ENCODE peak calls at places on chromosome 11, in four cellular contexts. P, T, C and A are unnamed samples.

GRCh38 chr11:44381261-44381660 is 71.3 kb upstream of the ALX4 start:
- DNase-seq in P (no peak), T (no peak), C (no peak), A (no peak)

GRCh38 chr11:75276696-75277095 is 36.1 kb downstream of the TPBGL start:
- DNase-seq in P (no peak), T (no peak), C (no peak), A (no peak)

GRCh38 chr11:27233654-27234042 is 129.4 kb downstream of the CCDC34 start:
- DNase-seq in P (no peak), T (no peak), C (no peak), A (no peak)

GRCh38 chr11:13644997-13645667 is 23.3 kb upstream of the FAR1 start:
- DNase-seq in P (no peak), T (no peak), C (no peak), A (no peak)

GRCh38 chr11:86761978-86762377 is 38.4 kb upstream of the PRSS23 start:
- DNase-seq in P (no peak), T (no peak), C (no peak), A (no peak)

GRCh38 chr11:15673408-15673811 is 558.7 kb downstream of the INSC start:
- DNase-seq in P (no peak), T (no peak), C (no peak), A (peak)

GRCh38 chr11:114131366-114131963 is 72.0 kb downstream of the ZBTB16 start:
- DNase-seq in P (peak), T (no peak), C (no peak), A (no peak)

GRCh38 chr11:115184901-115185300 is 319.3 kb downstream of the CADM1 start:
- DNase-seq in P (no peak), T (no peak), C (no peak), A (no peak)

GRCh38 chr11:116162541-116163230 is 610.1 kb downstream of the BUD13 start:
- DNase-seq in P (no peak), T (peak), C (no peak), A (no peak)

GRCh38 chr11:86548278-86548917 is 124.0 kb downstream of the ME3 start:
- DNase-seq in P (no peak), T (no peak), C (no peak), A (no peak)

GRCh38 chr11:2382129-2382517 is 5.0 kb downstream of the CD81 start:
- DNase-seq in P (no peak), T (no peak), C (no peak), A (no peak)

GRCh38 chr11:128302425-128303186 is 284.8 kb downstream of the ETS1 start:
- DNase-seq in P (no peak), T (no peak), C (peak), A (no peak)

GRCh38 chr11:59918987-59919589 is 19.1 kb upstream of the OOSP1 start:
- DNase-seq in P (peak), T (no peak), C (no peak), A (no peak)

GRCh38 chr11:101863361-101863760 is 51.4 kb upstream of the CEP126 start:
- DNase-seq in P (no peak), T (no peak), C (no peak), A (peak)

GRCh38 chr11:126581871-126582270 is 226.4 kb downstream of the ST3GAL4 start:
- DNase-seq in P (no peak), T (no peak), C (peak), A (no peak)

GRCh38 chr11:1054143-1055108 is 17.9 kb upstream of the MUC6 start:
- DNase-seq in P (no peak), T (no peak), C (peak), A (no peak)

GRCh38 chr11:77800445-77800844 is 20.1 kb downstream of the RSF1 start:
- DNase-seq in P (no peak), T (no peak), C (no peak), A (no peak)

GRCh38 chr11:94519478-94520084 is 7.3 kb downstream of the C11orf97 start:
- DNase-seq in P (peak), T (no peak), C (no peak), A (peak)

GRCh38 chr11:124798991-124799383 is 1.2 kb downstream of the MSANTD2 start:
- DNase-seq in P (no peak), T (no peak), C (no peak), A (no peak)

GRCh38 chr11:103808246-103808645 is 228.2 kb upstream of the DDI1 start:
- DNase-seq in P (no peak), T (no peak), C (no peak), A (no peak)

GRCh38 chr11:65310756-65311155 is 3.9 kb upstream of the CDC42EP2 start:
- DNase-seq in P (no peak), T (no peak), C (no peak), A (no peak)

GRCh38 chr11:114262681-114263509 is 33.3 kb upstream of the NNMT start:
- DNase-seq in P (peak), T (no peak), C (no peak), A (no peak)

GRCh38 chr11:17351171-17351509 is 460 bp upstream of the NCR3LG1 start:
- DNase-seq in P (no peak), T (no peak), C (no peak), A (no peak)

GRCh38 chr11:44899959-44900358 is 50.7 kb downstream of the TP53I11 start:
- DNase-seq in P (no peak), T (no peak), C (no peak), A (peak)

GRCh38 chr11:68598816-68599653 is 85.3 kb upstream of the GAL start:
- DNase-seq in P (no peak), T (no peak), C (no peak), A (no peak)